ENCODE peak calls at places on chromosomes 1 and 21, in ten cellular contexts. M is sigmoid colon; Y is HCT116; R is DND-41; S is nephron progenitor cell; T is adipocyte; G is NCI-H1694; U is effector memory CD8-positive, alpha-beta T cell; P is Ammon's horn; F is pons. X is an unnamed sample.

GRCh38 chr1:178739285-178740045 is 14.4 kb downstream of the RALGPS2 start:
- DNase-seq in M (no peak), Y (no peak), R (no peak), S (no peak), T (peak; percentile 65), G (no peak), U (no peak), P (no peak), F (no peak), X (no peak)

GRCh38 chr1:14733053-14733778 is 134.7 kb downstream of the KAZN start:
- DNase-seq in M (no peak), Y (no peak), R (no peak), S (no peak), T (peak; percentile 36), G (no peak), U (no peak), P (no peak), F (no peak), X (no peak)

GRCh38 chr1:42240964-42241755 is 76.6 kb upstream of the GUCA2A start:
- DNase-seq in M (no peak), Y (no peak), R (peak; percentile 56), S (no peak), T (no peak), G (no peak), U (no peak), P (no peak), F (no peak), X (no peak)

GRCh38 chr1:216710598-216711333 is 12.5 kb downstream of the ESRRG start:
- DNase-seq in M (no peak), Y (no peak), R (no peak), S (no peak), T (no peak), G (no peak), U (no peak), P (no peak), F (no peak), X (no peak)

GRCh38 chr1:212221801-212222200 is 63.4 kb upstream of the PPP2R5A start:
- DNase-seq in M (peak; percentile 2), Y (no peak), R (no peak), S (no peak), T (no peak), G (no peak), U (no peak), P (no peak), F (no peak), X (no peak)

GRCh38 chr1:9449106-9449627 is 90.1 kb upstream of the SLC25A33 start:
- DNase-seq in M (no peak), Y (no peak), R (no peak), S (no peak), T (peak; percentile 81), G (no peak), U (no peak), P (no peak), F (no peak), X (no peak)

GRCh38 chr1:200556005-200556404 is 64.5 kb downstream of the KIF14 start:
- DNase-seq in M (no peak), Y (no peak), R (no peak), S (no peak), T (no peak), G (no peak), U (no peak), P (no peak), F (no peak), X (no peak)

GRCh38 chr1:201682964-201683363 is 144.0 kb downstream of the NAV1 start:
- DNase-seq in M (no peak), Y (no peak), R (no peak), S (no peak), T (no peak), G (no peak), U (no peak), P (no peak), F (no peak), X (no peak)

GRCh38 chr1:247147781-247148180 is 24.0 kb downstream of the ZNF124 start:
- DNase-seq in M (no peak), Y (no peak), R (no peak), S (no peak), T (no peak), G (no peak), U (no peak), P (no peak), F (no peak), X (no peak)

GRCh38 chr1:61743716-61744620 is 1.7 kb downstream of the PATJ start:
- DNase-seq in M (peak; percentile 47), Y (no peak), R (no peak), S (no peak), T (peak; percentile 34), G (no peak), U (no peak), P (no peak), F (no peak), X (no peak)

GRCh38 chr1:1081311-1082238 is 7.5 kb upstream of the RNF223 start:
- DNase-seq in M (peak; percentile 62), Y (no peak), R (no peak), S (no peak), T (no peak), G (no peak), U (no peak), P (no peak), F (no peak), X (no peak)

GRCh38 chr21:27301216-27301615 is 334.3 kb upstream of the ADAMTS5 start:
- DNase-seq in M (no peak), Y (no peak), R (no peak), S (no peak), T (no peak), G (no peak), U (no peak), P (no peak), F (no peak), X (no peak)

GRCh38 chr21:42650441-42651421 is 2.7 kb upstream of the PDE9A start:
- DNase-seq in M (peak; percentile 60), Y (no peak), R (no peak), S (no peak), T (no peak), G (no peak), U (no peak), P (no peak), F (no peak), X (no peak)

GRCh38 chr1:225250432-225250831 is 177.4 kb downstream of the LBR start:
- DNase-seq in M (no peak), Y (no peak), R (no peak), S (no peak), T (no peak), G (no peak), U (no peak), P (no peak), F (no peak), X (no peak)

GRCh38 chr1:167190747-167191237 is 29.9 kb upstream of the POU2F1 start:
- DNase-seq in M (no peak), Y (no peak), R (no peak), S (no peak), T (no peak), G (no peak), U (no peak), P (no peak), F (no peak), X (no peak)